ENCODE peak calls at places on chromosome 22, in five cellular contexts. J, S, E, D and V are unnamed samples.

GRCh38 chr22:26438006-26438405 is 8.9 kb downstream of the ASPHD2 start:
- DNase-seq in J (peak; percentile 53), D (no peak), S (no peak), E (no peak), V (no peak)

GRCh38 chr22:45784357-45785277 is 113.0 kb downstream of the ATXN10 start:
- DNase-seq in S (no peak), J (no peak), D (no peak), E (no peak), V (no peak)

GRCh38 chr22:24995649-24996180 is 43.2 kb downstream of the KIAA1671 start:
- DNase-seq in D (no peak), J (no peak), E (no peak), S (no peak), V (no peak)

GRCh38 chr22:25874327-25874726 is 132.3 kb downstream of the MYO18B start:
- DNase-seq in J (no peak), E (no peak), D (no peak), S (no peak), V (no peak)

GRCh38 chr22:48577691-48578090 is 1250.0 kb downstream of the BRD1 start:
- DNase-seq in D (no peak), S (no peak), J (no peak), E (no peak), V (no peak)

GRCh38 chr22:41833369-41834004 is 582 bp downstream of the SREBF2 start:
- DNase-seq in D (peak; percentile 34), E (peak; percentile 70), S (peak; percentile 64), J (peak; percentile 60), V (no peak)

GRCh38 chr22:48603621-48604320 is 1223.9 kb downstream of the BRD1 start:
- DNase-seq in J (no peak), S (no peak), D (no peak), E (no peak), V (no peak)

GRCh38 chr22:49513358-49513851 is 314.3 kb downstream of the BRD1 start:
- DNase-seq in S (no peak), D (no peak), E (no peak), J (no peak), V (no peak)

GRCh38 chr22:19182472-19183157 is 4.1 kb upstream of the SLC25A1 start:
- DNase-seq in D (no peak), E (no peak), J (no peak), S (no peak), V (no peak)

GRCh38 chr22:46214149-46214548 is 35.9 kb downstream of the CDPF1 start:
- DNase-seq in D (no peak), J (no peak), E (no peak), S (no peak), V (no peak)

GRCh38 chr22:37275134-37275533 is 7.2 kb upstream of the CYTH4 start:
- DNase-seq in J (no peak), D (no peak), S (no peak), E (no peak), V (no peak)

GRCh38 chr22:22342697-22343602 is 98.4 kb downstream of the VPREB1 start:
- DNase-seq in J (peak; percentile 98), D (peak; percentile 29), E (no peak), S (peak; percentile 90), V (peak; percentile 45)

GRCh38 chr22:46042786-46043185 is 65.8 kb upstream of the WNT7B start:
- DNase-seq in D (no peak), S (no peak), J (no peak), E (no peak), V (no peak)

GRCh38 chr22:33337524-33337923 is 279.3 kb upstream of the SYN3 start:
- DNase-seq in S (peak; percentile 41), D (no peak), E (no peak), J (no peak), V (no peak)

GRCh38 chr22:45488764-45489370 is 13.8 kb upstream of the FBLN1 start:
- DNase-seq in E (no peak), J (no peak), S (no peak), D (no peak), V (no peak)

GRCh38 chr22:22855617-22856308 is 31.9 kb upstream of the IGLL5 start:
- DNase-seq in J (peak; percentile 75), E (no peak), D (peak; percentile 20), S (no peak), V (peak; percentile 7)

GRCh38 chr22:19664951-19665783 is 49.1 kb upstream of the SEPTIN5 start:
- DNase-seq in D (no peak), J (no peak), E (no peak), S (no peak), V (no peak)

GRCh38 chr22:46355369-46355995 is 20.0 kb downstream of the TRMU start:
- DNase-seq in J (peak; percentile 89), S (peak; percentile 79), E (peak; percentile 80), D (peak; percentile 61), V (peak; percentile 73)

GRCh38 chr22:19942071-19942885 is 660 bp upstream of the TXNRD2 start:
- DNase-seq in J (no peak), E (no peak), D (peak; percentile 76), S (peak; percentile 32), V (peak; percentile 85)

GRCh38 chr22:39617761-39618757 is 47.5 kb downstream of the CACNA1I start:
- DNase-seq in E (no peak), D (no peak), J (peak; percentile 43), S (no peak), V (no peak)

GRCh38 chr22:38135133-38135706 is 24.7 kb upstream of the BAIAP2L2 start:
- DNase-seq in D (peak; percentile 94), E (peak; percentile 48), S (no peak), J (no peak), V (peak; percentile 76)

GRCh38 chr22:45889539-45890350 is 87.2 kb downstream of the WNT7B start:
- DNase-seq in E (no peak), S (no peak), D (peak; percentile 29), J (peak; percentile 48), V (peak; percentile 29)

GRCh38 chr22:37282385-37282677 is at the start of gene CYTH4:
- DNase-seq in S (peak; percentile 28), D (peak; percentile 26), E (no peak), J (no peak), V (no peak)

GRCh38 chr22:39431821-39432251 is 25.0 kb upstream of the MGAT3 start:
- DNase-seq in S (no peak), J (no peak), D (peak; percentile 67), E (no peak), V (peak; percentile 44)

GRCh38 chr22:25749420-25750169 is 7.6 kb downstream of the MYO18B start:
- DNase-seq in J (no peak), D (no peak), E (no peak), S (no peak), V (no peak)

GRCh38 chr22:48827228-48827810 is 1000.4 kb downstream of the BRD1 start:
- DNase-seq in D (no peak), J (no peak), E (peak; percentile 17), S (peak; percentile 41), V (peak; percentile 4)

GRCh38 chr22:16568425-16568758 is 24.2 kb downstream of the CCT8L2 start:
- DNase-seq in J (no peak), E (no peak), D (no peak), S (no peak), V (no peak)

GRCh38 chr22:46830841-46831240 is 68.4 kb downstream of the TBC1D22A start:
- DNase-seq in J (no peak), S (no peak), D (peak; percentile 23), E (no peak), V (no peak)

GRCh38 chr22:26095271-26095956 is 73.8 kb upstream of the SEZ6L start:
- DNase-seq in D (no peak), E (no peak), J (no peak), S (no peak), V (no peak)

GRCh38 chr22:20115691-20116375 is at the start of gene RANBP1:
- DNase-seq in E (no peak), J (peak; percentile 21), D (no peak), S (no peak), V (no peak)

GRCh38 chr22:41239443-41240128 is 1.1 kb downstream of the CHADL start:
- DNase-seq in E (peak; percentile 63), J (no peak), S (no peak), D (no peak), V (no peak)

GRCh38 chr22:35383679-35384071 is 2.8 kb downstream of the HMOX1 start:
- DNase-seq in D (no peak), E (no peak), J (no peak), S (no peak), V (no peak)
- H3K4me3 ChIP-seq in D (no peak overlapping the region), E (no peak overlapping the region), J (no peak overlapping the region), S (no peak overlapping the region), V (no peak overlapping the region)

DNA sequence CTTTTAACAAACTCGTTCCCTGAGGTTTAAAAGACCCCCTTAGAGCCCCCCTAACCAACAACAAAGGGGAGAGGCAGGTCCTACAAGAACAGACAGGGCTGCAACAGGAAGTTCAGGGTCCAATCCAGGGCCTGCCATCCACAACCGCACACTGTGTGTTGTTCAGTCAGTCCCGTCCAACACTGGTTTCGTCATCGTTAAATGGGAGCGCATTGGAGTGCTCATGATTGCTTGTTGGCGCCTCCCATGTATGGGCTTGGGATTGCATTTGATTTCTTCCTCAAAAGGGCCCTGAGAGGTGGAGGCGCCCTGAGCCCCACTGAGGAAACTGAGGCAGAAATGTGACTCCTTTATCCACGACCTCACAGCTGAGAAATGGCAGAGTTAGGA is 174.1 kb downstream of the MN1 start:
- DNase-seq in D (no peak), S (no peak), J (peak; percentile 67), E (no peak), V (peak; percentile 23)
- TF ChIP-seq CTCF in D (no peak), S (no peak), J (peak; percentile 61), E (no peak), V (peak; percentile 30)

GRCh38 chr22:42912049-42912448 is 55.0 kb upstream of the ARFGAP3 start:
- DNase-seq in E (no peak), J (no peak), S (no peak), D (peak; percentile 36), V (peak; percentile 38)
- H3K4me3 ChIP-seq in E (no peak overlapping the region), J (no peak overlapping the region), S (no peak overlapping the region), D (no peak overlapping the region), V (no peak overlapping the region)

DNA sequence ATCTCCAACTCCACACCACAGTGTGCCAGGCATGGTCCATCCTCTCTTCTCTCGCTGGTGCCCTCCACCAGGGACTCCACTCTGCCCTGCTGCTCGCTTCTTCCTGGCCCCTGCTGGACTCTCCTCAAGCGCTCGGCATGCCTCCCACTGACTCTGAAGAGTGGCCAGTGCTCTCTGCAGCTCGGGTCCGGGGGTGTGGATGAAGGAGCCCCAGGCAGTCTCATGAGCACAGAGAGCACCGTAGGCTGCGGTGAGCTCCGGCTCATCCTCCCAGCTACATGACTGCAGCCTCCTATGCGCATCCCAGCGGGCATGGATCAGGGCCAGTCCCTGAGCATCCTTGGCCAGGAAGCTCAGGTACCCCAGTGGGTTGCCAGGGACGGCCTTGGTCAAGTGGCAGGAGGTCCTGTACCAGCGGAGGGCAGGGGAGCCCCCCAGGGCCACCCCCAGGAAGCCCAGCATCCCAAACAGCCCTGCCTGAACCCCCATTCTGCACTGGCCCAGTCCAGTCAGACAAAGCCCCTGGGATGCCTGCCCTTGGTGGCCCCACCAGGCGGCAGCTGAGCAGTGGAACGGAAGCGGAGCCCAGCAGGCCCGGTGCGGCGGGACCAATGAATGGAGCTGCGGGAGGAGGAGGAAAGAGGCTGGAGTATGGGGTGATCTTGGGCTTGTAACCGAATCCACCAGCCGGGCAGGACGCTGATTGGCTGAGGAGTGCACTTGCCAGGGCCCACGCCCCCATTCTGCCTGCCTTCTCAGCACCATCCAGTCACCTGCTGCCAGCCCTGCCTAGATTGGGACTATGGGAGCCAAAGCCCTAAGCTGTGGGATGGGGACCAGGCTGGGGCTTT is at the start of gene PLA2G3:
- DNase-seq in D (peak; percentile 33), E (no peak), S (no peak), J (peak; percentile 99), V (peak; percentile 84)
- TF ChIP-seq CTCF in D (peak; percentile 10), E (no peak), S (no peak), J (peak; percentile 21), V (peak; percentile 41)

GRCh38 chr22:29801153-29801552 is 34.0 kb downstream of the UQCR10 start:
- DNase-seq in D (no peak), E (no peak), J (peak; percentile 36), S (no peak), V (no peak)
- H3K4me3 ChIP-seq in D (no peak overlapping the region), E (no peak overlapping the region), J (no peak overlapping the region), S (no peak overlapping the region), V (no peak overlapping the region)